ENCODE peak calls at places on chromosomes 7 and 10, in ten cellular contexts. N is neural crest cell; K is stimulated activated CD8-positive, alpha-beta memory T cell treated with anti-CD3 and anti-CD28 coated beads, Interleukin-2, amount 100 ng/mL, for 1 hour; I is hepatic stellate cell; Q is endothelial cell; E is glutamatergic neuron; P is T follicular helper cell; F is T-helper 17 cell; G is ascending aorta; T is AG04450. A is an unnamed sample.

GRCh38 chr10:14080795-14081194 is 249.9 kb downstream of the FRMD4A start:
- DNase-seq in I (no peak), P (no peak), N (no peak), Q (no peak), T (no peak), E (no peak), G (no peak), K (no peak), F (no peak), A (no peak)

GRCh38 chr10:1735562-1735961 is 1.8 kb downstream of the ADARB2 start:
- DNase-seq in F (no peak), Q (no peak), T (no peak), I (no peak), N (no peak), K (no peak), G (no peak), P (no peak), E (no peak), A (no peak)

GRCh38 chr7:29289156-29290021 is 94.8 kb downstream of the CHN2 start:
- DNase-seq in Q (no peak), E (peak; percentile 74), K (no peak), P (no peak), F (no peak), I (no peak), N (no peak), T (no peak), G (peak; percentile 35), A (no peak)

GRCh38 chr7:105024734-105025133 is 10.7 kb downstream of the KMT2E start:
- DNase-seq in N (no peak), G (no peak), I (no peak), T (peak; percentile 61), P (no peak), K (no peak), E (no peak), F (no peak), Q (no peak), A (no peak)

GRCh38 chr7:132865766-132866531 is 215.9 kb downstream of the CHCHD3 start:
- DNase-seq in N (no peak), K (no peak), I (no peak), F (no peak), T (no peak), G (no peak), Q (peak; percentile 3), P (no peak), E (no peak), A (no peak)

GRCh38 chr7:31882187-31882586 is 188.0 kb downstream of the PDE1C start:
- DNase-seq in F (no peak), P (no peak), N (no peak), Q (no peak), G (no peak), I (no peak), E (no peak), K (no peak), T (no peak), A (peak; percentile 19)

GRCh38 chr7:151549083-151549482 is 29.4 kb upstream of the RHEB start:
- DNase-seq in I (no peak), E (no peak), G (no peak), K (no peak), F (no peak), P (no peak), Q (no peak), T (no peak), N (no peak), A (no peak)

GRCh38 chr7:51062222-51062987 is 254.2 kb downstream of the COBL start:
- DNase-seq in I (no peak), P (no peak), Q (no peak), N (no peak), E (no peak), G (no peak), F (no peak), T (no peak), K (no peak), A (no peak)

GRCh38 chr7:47443049-47443448 is 138.9 kb downstream of the TNS3 start:
- DNase-seq in F (no peak), T (no peak), K (no peak), P (no peak), I (no peak), G (no peak), Q (no peak), E (no peak), N (no peak), A (peak; percentile 29)

GRCh38 chr7:129502708-129503685 is 666 bp downstream of the SMKR1 start:
- DNase-seq in N (peak; percentile 15), P (no peak), G (no peak), E (peak; percentile 36), T (no peak), Q (peak; percentile 23), F (no peak), I (no peak), K (no peak), A (peak; percentile 62)

GRCh38 chr7:46170792-46171191 is 249.7 kb upstream of the IGFBP3 start:
- DNase-seq in P (no peak), N (no peak), E (no peak), T (no peak), F (no peak), G (no peak), Q (no peak), K (no peak), I (no peak), A (no peak)

GRCh38 chr7:16512097-16512496 is 14.5 kb upstream of the LRRC72 start:
- DNase-seq in Q (no peak), P (no peak), N (no peak), E (no peak), T (no peak), K (no peak), F (no peak), G (no peak), I (no peak), A (no peak)

GRCh38 chr7:120407015-120407414 is 134.0 kb downstream of the KCND2 start:
- DNase-seq in Q (no peak), N (no peak), G (no peak), I (no peak), E (no peak), F (no peak), K (no peak), P (no peak), T (no peak), A (no peak)

GRCh38 chr7:87347207-87347606 is 1.7 kb downstream of the CROT start:
- DNase-seq in N (no peak), Q (no peak), I (no peak), K (no peak), G (no peak), E (no peak), F (no peak), P (no peak), T (no peak), A (no peak)

GRCh38 chr10:121595806-121596667 is 2.2 kb downstream of the FGFR2 start:
- DNase-seq in T (no peak), F (no peak), I (no peak), G (no peak), P (no peak), N (no peak), K (no peak), Q (peak; percentile 27), E (peak; percentile 41), A (peak; percentile 44)

GRCh38 chr7:13467111-13467547 is 522.3 kb downstream of the ETV1 start:
- DNase-seq in N (no peak), E (peak; percentile 23), I (no peak), Q (no peak), G (no peak), T (no peak), K (no peak), F (no peak), P (no peak), A (no peak)

GRCh38 chr7:31336202-31337035 is 4.1 kb downstream of the NEUROD6 start:
- DNase-seq in T (no peak), P (no peak), N (no peak), K (no peak), E (peak; percentile 55), F (no peak), I (no peak), G (no peak), Q (peak; percentile 58), A (peak; percentile 74)

GRCh38 chr7:1952781-1953180 is 280.0 kb downstream of the MAD1L1 start:
- DNase-seq in Q (no peak), T (no peak), F (no peak), G (no peak), I (no peak), N (no peak), E (no peak), K (no peak), P (no peak), A (no peak)

GRCh38 chr7:36605662-36606441 is 118.4 kb downstream of the AOAH start:
- DNase-seq in T (no peak), K (no peak), Q (no peak), F (no peak), I (no peak), G (no peak), N (no peak), E (no peak), P (no peak), A (no peak)

GRCh38 chr10:89249066-89249465 is 2.5 kb downstream of the LIPA start:
- DNase-seq in T (no peak), P (no peak), I (no peak), F (no peak), K (no peak), N (no peak), Q (no peak), E (no peak), G (no peak), A (no peak)

GRCh38 chr10:69344591-69345244 is 66.4 kb downstream of the HK1 start:
- DNase-seq in P (no peak), F (no peak), G (no peak), N (no peak), I (no peak), Q (no peak), K (no peak), T (no peak), E (no peak), A (no peak)

GRCh38 chr10:88521806-88522205 is 61.3 kb downstream of the RNLS start:
- DNase-seq in E (no peak), T (no peak), K (no peak), F (no peak), N (no peak), G (no peak), I (no peak), P (no peak), Q (no peak), A (no peak)

GRCh38 chr10:99369551-99369950 is 40.4 kb downstream of the CNNM1 start:
- DNase-seq in E (no peak), P (no peak), K (no peak), I (no peak), F (no peak), Q (no peak), N (no peak), T (no peak), G (no peak), A (no peak)

GRCh38 chr7:108716783-108717182 is 147.1 kb downstream of the DNAJB9 start:
- DNase-seq in E (no peak), Q (no peak), K (no peak), T (no peak), N (no peak), P (no peak), F (no peak), G (no peak), I (peak; percentile 14), A (no peak)

GRCh38 chr10:82477776-82478175 is 602.8 kb downstream of the NRG3 start:
- DNase-seq in N (no peak), G (no peak), F (no peak), T (no peak), Q (no peak), P (no peak), K (no peak), I (no peak), E (no peak), A (no peak)

GRCh38 chr7:126079581-126079980 is 1150.0 kb upstream of the POT1 start:
- DNase-seq in N (no peak), I (no peak), T (no peak), E (no peak), P (no peak), F (no peak), Q (no peak), G (no peak), K (no peak), A (no peak)

GRCh38 chr10:77405771-77406241 is 231.8 kb downstream of the KCNMA1 start:
- DNase-seq in I (peak; percentile 82), T (no peak), P (no peak), G (peak; percentile 65), K (no peak), E (peak; percentile 70), Q (peak; percentile 34), N (peak; percentile 18), F (no peak), A (peak; percentile 91)

GRCh38 chr7:24419070-24419469 is 135.1 kb downstream of the NPY start:
- DNase-seq in F (no peak), K (no peak), T (no peak), P (no peak), I (no peak), E (no peak), N (no peak), G (no peak), Q (no peak), A (peak; percentile 62)

A was measured in iPS-NIHi11.